ENCODE peak calls at places on chromosomes 12 and 14, in four cellular contexts. C is foreskin fibroblast; P is CD4-positive, alpha-beta T cell; D is K562. S is an unnamed sample.
A peak's percentile ranks its signal among the peaks of the same experiment; 100 is the strongest.

GRCh38 chr12:3293013-3293412 is 198.0 kb upstream of the PRMT8 start:
- DNase-seq in C (no peak), P (no peak), D (no peak), S (peak; percentile 61)

GRCh38 chr14:32330356-32331226 is 1.5 kb downstream of the AKAP6 start:
- DNase-seq in C (no peak), P (no peak), D (no peak), S (no peak)

GRCh38 chr14:99201351-99202073 is 70.5 kb downstream of the BCL11B start:
- DNase-seq in C (no peak), P (no peak), D (no peak), S (no peak)

GRCh38 chr12:52645120-52645761 is 6.8 kb downstream of the KRT2 start:
- DNase-seq in C (no peak), P (peak; percentile 48), D (peak; percentile 27), S (no peak)

GRCh38 chr12:94690199-94690695 is 39.9 kb upstream of the TMCC3 start:
- DNase-seq in C (no peak), P (no peak), D (no peak), S (no peak)

GRCh38 chr12:131102991-131103609 is 149.4 kb downstream of the ADGRD1 start:
- DNase-seq in C (no peak), P (no peak), D (no peak), S (peak; percentile 49)

GRCh38 chr12:56151672-56152131 is 685 bp upstream of the MYL6B start:
- DNase-seq in C (peak; percentile 61), P (peak; percentile 60), D (peak; percentile 73), S (peak; percentile 62)

GRCh38 chr12:4562034-4562657 is at the start of gene DYRK4:
- DNase-seq in C (peak; percentile 92), P (no peak), D (peak; percentile 85), S (peak; percentile 85)

GRCh38 chr12:122659579-122659978 is 43.6 kb downstream of the HCAR2 start:
- DNase-seq in C (no peak), P (no peak), D (no peak), S (no peak)

GRCh38 chr12:46207644-46208043 is 61.2 kb downstream of the SLC38A1 start:
- DNase-seq in C (no peak), P (no peak), D (no peak), S (no peak)

GRCh38 chr12:46208370-46208769 is 60.5 kb downstream of the SLC38A1 start:
- DNase-seq in C (no peak), P (no peak), D (no peak), S (no peak)

GRCh38 chr12:46209165-46209564 is 59.7 kb downstream of the SLC38A1 start:
- DNase-seq in C (peak; percentile 54), P (no peak), D (no peak), S (no peak)

GRCh38 chr12:46205293-46205692 is 63.5 kb downstream of the SLC38A1 start:
- DNase-seq in C (no peak), P (no peak), D (no peak), S (no peak)

DNA sequence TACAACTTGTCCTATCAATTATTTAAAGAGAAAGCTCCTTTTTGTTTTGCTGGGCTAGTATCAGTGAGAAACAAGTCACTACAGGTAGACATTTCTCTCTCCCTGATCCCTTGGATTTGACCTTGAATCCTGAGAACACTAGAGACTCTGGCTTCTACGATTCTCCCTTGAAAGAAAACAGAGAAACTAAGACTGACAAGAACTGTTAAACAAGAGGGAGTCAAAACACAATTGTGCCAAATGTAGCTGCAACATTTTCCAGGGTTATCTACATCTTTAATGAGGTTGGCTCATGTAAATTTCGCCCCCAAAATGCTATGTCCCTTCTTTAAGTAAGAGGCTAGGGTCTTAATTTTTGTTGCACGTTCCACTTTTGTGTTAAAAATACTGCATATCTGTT is 62.4 kb downstream of the SLC38A1 start:
- DNase-seq in C (no peak), P (no peak), D (no peak), S (no peak)
- TF ChIP-seq CTCF in C (no peak), P (no peak), D (no peak), S (no peak)

GRCh38 chr12:104115587-104115975 is 22.4 kb downstream of the NFYB start:
- DNase-seq in C (peak; percentile 56), P (no peak), D (no peak), S (no peak)

GRCh38 chr12:104105461-104105860 is 32.5 kb downstream of the NFYB start:
- DNase-seq in C (no peak), P (no peak), D (no peak), S (no peak)

GRCh38 chr12:104108755-104109445 is 29.1 kb downstream of the NFYB start:
- DNase-seq in C (peak; percentile 92), P (peak; percentile 77), D (peak; percentile 63), S (peak; percentile 92)

GRCh38 chr12:104106965-104107364 is 31.0 kb downstream of the NFYB start:
- DNase-seq in C (no peak), P (no peak), D (no peak), S (no peak)

DNA sequence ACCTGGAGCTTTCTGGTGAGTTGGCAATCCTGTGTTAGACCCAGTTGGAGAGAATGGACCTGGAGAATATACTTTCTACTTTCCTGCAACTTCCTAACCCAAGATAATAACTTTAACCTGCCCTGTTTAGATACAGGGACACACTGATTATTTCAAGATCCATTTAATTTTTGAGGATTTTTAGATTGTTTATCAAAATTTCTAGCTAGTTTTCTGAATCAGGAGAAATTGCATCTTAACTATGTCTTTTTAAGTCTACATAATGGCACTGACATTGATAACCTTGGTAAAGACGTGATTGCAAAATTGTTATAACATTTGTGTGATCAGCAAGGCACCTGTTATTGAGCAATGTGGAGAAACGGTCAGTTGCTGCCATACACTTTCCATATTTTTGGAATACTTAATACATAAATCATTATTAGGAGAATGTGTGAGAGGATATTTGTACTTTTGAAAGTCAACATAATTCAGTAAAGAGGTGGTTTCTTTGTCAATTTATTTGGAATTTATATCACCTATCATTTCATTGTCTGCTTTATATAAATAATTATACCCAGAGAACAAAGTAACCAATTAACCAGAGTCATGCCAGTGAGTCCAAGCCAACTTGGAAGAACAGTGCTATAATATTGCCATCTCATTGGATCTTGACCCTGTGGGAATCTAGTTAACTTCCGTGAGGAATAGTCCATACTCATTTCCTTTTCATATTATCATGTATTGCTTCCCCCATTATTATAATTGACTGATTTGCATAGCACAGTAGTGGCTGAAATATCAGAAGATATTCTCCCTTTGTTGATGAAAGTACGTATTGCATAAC is 28.4 kb downstream of the NFYB start:
- DNase-seq in C (no peak), P (no peak), D (no peak), S (no peak)
- TF ChIP-seq CTCF in C (no peak), P (peak; percentile 35), D (no peak), S (peak; percentile 33)

DNA sequence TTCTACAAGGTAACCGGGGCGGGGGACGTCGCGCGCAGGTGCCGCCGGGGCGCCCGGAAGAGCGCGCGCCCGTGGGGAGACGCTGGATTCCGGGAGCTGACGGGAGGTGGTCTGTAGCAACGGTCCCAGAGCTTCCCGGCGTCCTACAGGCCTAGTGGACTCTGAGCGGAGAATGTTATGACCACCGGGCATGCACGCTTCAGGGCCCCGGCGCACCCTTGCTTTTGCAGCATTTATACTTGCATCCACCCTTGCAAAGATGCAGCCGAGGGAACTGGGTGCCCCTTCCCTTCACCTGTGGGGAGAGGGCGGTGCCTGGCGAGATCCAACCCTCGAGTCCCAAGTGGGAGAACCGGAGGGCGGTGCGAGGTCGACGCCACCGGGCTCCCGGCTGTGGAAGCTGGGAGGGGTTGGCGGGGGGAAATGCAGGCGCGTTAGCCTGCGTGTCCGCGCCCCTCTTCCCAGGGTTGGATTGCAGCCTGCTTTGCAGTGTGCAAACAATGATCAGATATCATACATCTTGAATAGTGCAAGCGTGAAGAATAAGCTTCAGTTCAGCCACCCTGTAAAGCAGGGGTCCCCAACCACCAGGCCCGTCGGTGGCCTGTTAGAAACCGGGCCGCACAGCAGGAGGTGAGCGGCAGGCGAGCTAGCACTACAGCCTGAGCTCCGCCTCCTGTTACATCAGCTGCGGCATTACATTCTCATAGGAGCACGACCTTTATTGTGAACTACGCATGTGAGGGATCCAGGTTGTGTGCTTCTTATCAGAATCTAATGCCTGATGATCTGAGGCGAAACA is 576 bp downstream of the ERP29 start:
- DNase-seq in C (peak; percentile 90), P (peak; percentile 63), D (peak; percentile 60), S (peak; percentile 76)
- TF ChIP-seq CTCF in C (no peak), P (no peak), D (no peak), S (peak; percentile 25)

GRCh38 chr14:95345032-95345431 is 25.3 kb upstream of the CLMN start:
- DNase-seq in C (no peak), P (no peak), D (no peak), S (no peak)

GRCh38 chr14:95346820-95347219 is 27.1 kb upstream of the CLMN start:
- DNase-seq in C (no peak), P (no peak), D (no peak), S (no peak)

GRCh38 chr14:95349241-95349640 is 29.5 kb upstream of the CLMN start:
- DNase-seq in C (no peak), P (no peak), D (no peak), S (no peak)

GRCh38 chr14:95346266-95346665 is 26.6 kb upstream of the CLMN start:
- DNase-seq in C (no peak), P (no peak), D (no peak), S (no peak)

DNA sequence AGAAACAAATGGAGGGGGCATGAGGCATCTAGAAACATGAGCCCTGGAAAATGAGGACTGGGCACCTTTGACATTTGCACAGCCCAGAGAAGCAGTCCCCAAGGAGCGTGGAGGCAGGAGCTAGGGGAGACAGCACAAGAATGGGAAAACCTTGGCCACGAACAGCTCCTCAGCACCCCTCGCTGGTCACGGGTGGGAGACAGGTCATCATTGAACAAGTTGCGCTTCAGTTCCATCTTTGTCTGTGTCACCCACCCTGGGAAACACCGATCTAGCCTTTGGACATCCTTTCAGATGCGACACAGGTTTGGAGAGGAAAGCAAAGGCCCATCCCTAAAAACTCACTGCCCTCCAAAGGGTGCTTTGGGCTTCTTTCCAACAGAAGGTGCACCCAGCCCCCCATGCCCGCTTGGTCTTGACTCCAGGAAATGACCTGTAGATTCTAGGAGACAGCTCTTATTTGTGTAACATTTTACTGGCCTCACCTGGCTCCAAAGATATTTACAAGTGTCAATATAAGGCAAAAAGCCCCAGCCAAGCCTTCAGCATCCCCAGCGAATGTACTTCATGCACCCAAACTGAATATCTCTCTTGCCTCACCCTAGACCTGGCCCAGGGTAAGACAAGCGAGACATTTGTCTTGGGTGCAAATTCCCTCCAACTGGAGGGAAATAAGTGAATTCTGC is 28.8 kb upstream of the CLMN start:
- DNase-seq in C (no peak), P (no peak), D (no peak), S (no peak)
- TF ChIP-seq CTCF in C (no peak), P (no peak), D (no peak), S (no peak)

DNA sequence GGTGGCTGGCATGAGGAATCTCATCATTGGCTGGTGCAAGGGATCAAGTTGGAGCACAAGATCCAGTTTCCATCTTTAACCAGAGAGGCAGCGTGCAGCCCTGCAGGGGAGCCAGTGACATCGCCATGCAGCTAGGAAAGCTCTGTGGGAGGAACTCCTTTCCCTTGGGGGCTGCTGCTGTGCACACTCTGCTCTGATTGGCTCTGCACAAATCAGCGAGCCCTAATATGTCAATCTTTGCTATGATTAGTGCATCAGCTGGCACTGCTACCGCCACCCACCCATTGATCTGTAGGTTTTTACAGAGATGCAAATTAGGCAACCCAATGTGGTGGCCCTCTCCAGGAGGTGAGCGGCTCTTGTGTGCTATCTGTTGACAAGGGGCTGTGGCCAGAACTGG is 262.6 kb downstream of the PCNX1 start:
- DNase-seq in C (no peak), P (no peak), D (no peak), S (no peak)
- TF ChIP-seq CTCF in C (no peak), P (no peak), D (no peak), S (no peak)

DNA sequence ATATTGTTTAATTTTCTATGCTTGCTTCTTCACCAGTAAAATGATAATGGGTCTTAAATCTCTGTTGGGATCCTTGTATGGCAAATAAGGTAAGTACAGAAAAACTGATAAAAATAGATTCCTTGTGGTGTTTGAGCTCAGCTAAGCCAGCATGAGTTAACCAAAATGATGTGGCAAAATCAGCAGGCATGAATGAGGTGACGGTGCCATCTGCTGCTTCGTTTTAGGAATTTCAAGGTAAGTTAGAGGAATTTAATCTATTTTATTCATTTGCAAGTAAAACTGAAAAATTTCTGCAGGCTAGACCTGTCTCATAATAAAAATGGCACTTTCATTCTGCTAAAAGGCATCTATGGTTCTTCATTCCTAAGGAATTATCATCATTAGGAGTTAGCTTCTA is 10.0 kb upstream of the CLEC7A start:
- DNase-seq in C (peak; percentile 49), P (peak; percentile 22), D (peak; percentile 7), S (peak; percentile 25)
- TF ChIP-seq CTCF in C (peak; percentile 40), P (peak; percentile 18), D (peak; percentile 55), S (peak; percentile 16)